ENCODE peak calls at places on chromosomes 1 and 21, in eight cellular contexts. One of them, this sample, is unnamed.

GRCh38 chr21:16154961-16155360 is 425.2 kb downstream of the USP25 start:
- DNase-seq in GM03348: no peak
- DNase-seq in CD14-positive monocyte: no peak
- DNase-seq in NCI-H1105: no peak
- DNase-seq in activated CD4-positive, alpha-beta memory T cell treated with anti-CD3 and anti-CD28 coated beads for 36 hours: no peak
- DNase-seq in foreskin fibroblast: no peak
- DNase-seq in NCI-H2081: no peak
- DNase-seq in AG04450: no peak
- DNase-seq in this sample: no peak

GRCh38 chr1:244397086-244397485 is 54.6 kb downstream of the ADSS2 start:
- DNase-seq in AG04450: no peak
- DNase-seq in CD14-positive monocyte: no peak
- DNase-seq in NCI-H2081: no peak
- DNase-seq in foreskin fibroblast: no peak
- DNase-seq in activated CD4-positive, alpha-beta memory T cell treated with anti-CD3 and anti-CD28 coated beads for 36 hours: no peak
- DNase-seq in GM03348: no peak
- DNase-seq in NCI-H1105: no peak
- DNase-seq in this sample: no peak

GRCh38 chr1:18353992-18354391 is 126.7 kb upstream of the KLHDC7A start:
- DNase-seq in GM03348: no peak
- DNase-seq in NCI-H2081: no peak
- DNase-seq in activated CD4-positive, alpha-beta memory T cell treated with anti-CD3 and anti-CD28 coated beads for 36 hours: no peak
- DNase-seq in foreskin fibroblast: no peak
- DNase-seq in AG04450: no peak
- DNase-seq in NCI-H1105: no peak
- DNase-seq in CD14-positive monocyte: no peak
- DNase-seq in this sample: no peak

GRCh38 chr1:50308883-50309282 is 114.4 kb downstream of the DMRTA2 start:
- DNase-seq in activated CD4-positive, alpha-beta memory T cell treated with anti-CD3 and anti-CD28 coated beads for 36 hours: peak; percentile 22
- DNase-seq in NCI-H1105: no peak
- DNase-seq in GM03348: peak; percentile 35
- DNase-seq in foreskin fibroblast: no peak
- DNase-seq in AG04450: no peak
- DNase-seq in NCI-H2081: no peak
- DNase-seq in CD14-positive monocyte: no peak
- DNase-seq in this sample: peak; percentile 20

GRCh38 chr21:41317458-41317857 is 857 bp downstream of the FAM3B start:
- DNase-seq in AG04450: no peak
- DNase-seq in GM03348: no peak
- DNase-seq in NCI-H1105: peak; percentile 4
- DNase-seq in CD14-positive monocyte: no peak
- DNase-seq in NCI-H2081: peak; percentile 7
- DNase-seq in activated CD4-positive, alpha-beta memory T cell treated with anti-CD3 and anti-CD28 coated beads for 36 hours: no peak
- DNase-seq in foreskin fibroblast: no peak
- DNase-seq in this sample: no peak

GRCh38 chr1:10980094-10980577 is 32.3 kb upstream of the TARDBP start:
- DNase-seq in activated CD4-positive, alpha-beta memory T cell treated with anti-CD3 and anti-CD28 coated beads for 36 hours: no peak
- DNase-seq in foreskin fibroblast: peak; percentile 46
- DNase-seq in NCI-H1105: no peak
- DNase-seq in GM03348: peak; percentile 93
- DNase-seq in CD14-positive monocyte: no peak
- DNase-seq in NCI-H2081: no peak
- DNase-seq in AG04450: peak; percentile 32
- DNase-seq in this sample: peak; percentile 65

GRCh38 chr1:93080424-93080823 is 1.3 kb downstream of the MTF2 start:
- DNase-seq in AG04450: peak; percentile 26
- DNase-seq in NCI-H2081: peak; percentile 48
- DNase-seq in CD14-positive monocyte: no peak
- DNase-seq in activated CD4-positive, alpha-beta memory T cell treated with anti-CD3 and anti-CD28 coated beads for 36 hours: no peak
- DNase-seq in foreskin fibroblast: peak; percentile 45
- DNase-seq in GM03348: peak; percentile 56
- DNase-seq in NCI-H1105: peak; percentile 29
- DNase-seq in this sample: no peak

GRCh38 chr21:38409907-38410306 is 88.4 kb downstream of the ERG start:
- DNase-seq in GM03348: no peak
- DNase-seq in NCI-H1105: no peak
- DNase-seq in foreskin fibroblast: no peak
- DNase-seq in CD14-positive monocyte: no peak
- DNase-seq in AG04450: no peak
- DNase-seq in NCI-H2081: no peak
- DNase-seq in activated CD4-positive, alpha-beta memory T cell treated with anti-CD3 and anti-CD28 coated beads for 36 hours: no peak
- DNase-seq in this sample: no peak

GRCh38 chr1:151156515-151156819 is at the start of gene TNFAIP8L2:
- DNase-seq in NCI-H2081: no peak
- DNase-seq in CD14-positive monocyte: peak; percentile 68
- DNase-seq in activated CD4-positive, alpha-beta memory T cell treated with anti-CD3 and anti-CD28 coated beads for 36 hours: peak; percentile 91
- DNase-seq in foreskin fibroblast: no peak
- DNase-seq in AG04450: no peak
- DNase-seq in NCI-H1105: no peak
- DNase-seq in GM03348: no peak
- DNase-seq in this sample: no peak

GRCh38 chr1:16163882-16164820 is 8.3 kb upstream of the EPHA2 start:
- DNase-seq in GM03348: peak; percentile 86
- DNase-seq in foreskin fibroblast: peak; percentile 96
- DNase-seq in AG04450: peak; percentile 91
- DNase-seq in CD14-positive monocyte: no peak
- DNase-seq in activated CD4-positive, alpha-beta memory T cell treated with anti-CD3 and anti-CD28 coated beads for 36 hours: peak; percentile 46
- DNase-seq in NCI-H1105: peak; percentile 87
- DNase-seq in NCI-H2081: peak; percentile 84
- DNase-seq in this sample: peak; percentile 74

GRCh38 chr1:42962641-42963377 is 4.1 kb upstream of the SLC2A1 start:
- DNase-seq in GM03348: peak; percentile 31
- DNase-seq in CD14-positive monocyte: no peak
- DNase-seq in NCI-H1105: peak; percentile 62
- DNase-seq in AG04450: no peak
- DNase-seq in NCI-H2081: no peak
- DNase-seq in foreskin fibroblast: peak; percentile 72
- DNase-seq in activated CD4-positive, alpha-beta memory T cell treated with anti-CD3 and anti-CD28 coated beads for 36 hours: no peak
- DNase-seq in this sample: no peak

GRCh38 chr1:116568925-116569490 is 1.8 kb downstream of the CD58 start:
- DNase-seq in AG04450: no peak
- DNase-seq in NCI-H1105: no peak
- DNase-seq in NCI-H2081: no peak
- DNase-seq in CD14-positive monocyte: no peak
- DNase-seq in activated CD4-positive, alpha-beta memory T cell treated with anti-CD3 and anti-CD28 coated beads for 36 hours: no peak
- DNase-seq in GM03348: no peak
- DNase-seq in foreskin fibroblast: no peak
- DNase-seq in this sample: no peak

GRCh38 chr1:197106869-197107268 is 39.6 kb downstream of the ASPM start:
- DNase-seq in GM03348: no peak
- DNase-seq in CD14-positive monocyte: no peak
- DNase-seq in NCI-H1105: no peak
- DNase-seq in foreskin fibroblast: no peak
- DNase-seq in AG04450: no peak
- DNase-seq in activated CD4-positive, alpha-beta memory T cell treated with anti-CD3 and anti-CD28 coated beads for 36 hours: no peak
- DNase-seq in NCI-H2081: no peak
- DNase-seq in this sample: no peak

GRCh38 chr1:1355376-1355775 is 3.0 kb downstream of the MXRA8 start:
- DNase-seq in CD14-positive monocyte: no peak
- DNase-seq in activated CD4-positive, alpha-beta memory T cell treated with anti-CD3 and anti-CD28 coated beads for 36 hours: no peak
- DNase-seq in AG04450: no peak
- DNase-seq in GM03348: peak; percentile 49
- DNase-seq in foreskin fibroblast: no peak
- DNase-seq in NCI-H2081: peak; percentile 15
- DNase-seq in NCI-H1105: peak; percentile 13
- DNase-seq in this sample: no peak

GRCh38 chr1:51343624-51344023 is 13.3 kb upstream of the TTC39A start:
- DNase-seq in AG04450: no peak
- DNase-seq in activated CD4-positive, alpha-beta memory T cell treated with anti-CD3 and anti-CD28 coated beads for 36 hours: no peak
- DNase-seq in CD14-positive monocyte: no peak
- DNase-seq in NCI-H2081: no peak
- DNase-seq in foreskin fibroblast: no peak
- DNase-seq in NCI-H1105: no peak
- DNase-seq in GM03348: no peak
- DNase-seq in this sample: no peak

GRCh38 chr1:38740543-38740942 is 119.0 kb downstream of the RRAGC start:
- DNase-seq in CD14-positive monocyte: no peak
- DNase-seq in GM03348: no peak
- DNase-seq in activated CD4-positive, alpha-beta memory T cell treated with anti-CD3 and anti-CD28 coated beads for 36 hours: no peak
- DNase-seq in foreskin fibroblast: no peak
- DNase-seq in NCI-H2081: no peak
- DNase-seq in AG04450: no peak
- DNase-seq in NCI-H1105: no peak
- DNase-seq in this sample: no peak

GRCh38 chr1:28108006-28108405 is 19.6 kb upstream of the EYA3 start:
- DNase-seq in activated CD4-positive, alpha-beta memory T cell treated with anti-CD3 and anti-CD28 coated beads for 36 hours: no peak
- DNase-seq in CD14-positive monocyte: no peak
- DNase-seq in NCI-H2081: no peak
- DNase-seq in AG04450: no peak
- DNase-seq in NCI-H1105: no peak
- DNase-seq in foreskin fibroblast: no peak
- DNase-seq in GM03348: no peak
- DNase-seq in this sample: no peak

GRCh38 chr1:1073743-1074587 is at the start of gene RNF223:
- DNase-seq in GM03348: no peak
- DNase-seq in AG04450: no peak
- DNase-seq in activated CD4-positive, alpha-beta memory T cell treated with anti-CD3 and anti-CD28 coated beads for 36 hours: no peak
- DNase-seq in NCI-H1105: no peak
- DNase-seq in CD14-positive monocyte: no peak
- DNase-seq in NCI-H2081: no peak
- DNase-seq in foreskin fibroblast: no peak
- DNase-seq in this sample: no peak

GRCh38 chr1:172662464-172663109 is 3.7 kb downstream of the FASLG start:
- DNase-seq in foreskin fibroblast: peak; percentile 95
- DNase-seq in NCI-H1105: no peak
- DNase-seq in NCI-H2081: no peak
- DNase-seq in GM03348: peak; percentile 77
- DNase-seq in activated CD4-positive, alpha-beta memory T cell treated with anti-CD3 and anti-CD28 coated beads for 36 hours: peak; percentile 97
- DNase-seq in CD14-positive monocyte: peak; percentile 65
- DNase-seq in AG04450: peak; percentile 26
- DNase-seq in this sample: no peak

GRCh38 chr1:103123321-103123720 is 15.0 kb upstream of the COL11A1 start:
- DNase-seq in foreskin fibroblast: no peak
- DNase-seq in AG04450: no peak
- DNase-seq in NCI-H2081: no peak
- DNase-seq in NCI-H1105: no peak
- DNase-seq in activated CD4-positive, alpha-beta memory T cell treated with anti-CD3 and anti-CD28 coated beads for 36 hours: no peak
- DNase-seq in CD14-positive monocyte: no peak
- DNase-seq in GM03348: no peak
- DNase-seq in this sample: no peak

GRCh38 chr1:5105744-5106143 is 451.3 kb downstream of the AJAP1 start:
- DNase-seq in AG04450: no peak
- DNase-seq in foreskin fibroblast: no peak
- DNase-seq in CD14-positive monocyte: no peak
- DNase-seq in GM03348: no peak
- DNase-seq in NCI-H2081: no peak
- DNase-seq in activated CD4-positive, alpha-beta memory T cell treated with anti-CD3 and anti-CD28 coated beads for 36 hours: no peak
- DNase-seq in NCI-H1105: no peak
- DNase-seq in this sample: no peak

This sample was measured in H54.